ENCODE peak calls at places on chromosome 10, in ten cellular contexts. U, S, W, I, T, J, E, B, X and P are unnamed samples.

GRCh38 chr10:3803884-3804741 is 19.1 kb upstream of the KLF6 start:
- DNase-seq in I (no peak), U (no peak), S (no peak), J (no peak), T (no peak), B (no peak), W (no peak), X (peak; percentile 65), E (no peak), P (no peak)

GRCh38 chr10:86047588-86047987 is 319.0 kb downstream of the GRID1 start:
- DNase-seq in X (no peak), I (no peak), S (no peak), J (no peak), B (no peak), W (no peak), U (no peak), E (no peak), T (no peak), P (no peak)

GRCh38 chr10:16809074-16809718 is 8.0 kb downstream of the RSU1 start:
- DNase-seq in I (no peak), U (peak; percentile 87), W (peak; percentile 23), X (no peak), B (peak; percentile 76), J (peak; percentile 8), T (no peak), E (no peak), S (peak; percentile 57), P (no peak)

GRCh38 chr10:10222288-10222945 is 795.3 kb upstream of the CELF2 start:
- DNase-seq in S (no peak), T (no peak), E (no peak), J (no peak), I (peak; percentile 95), W (no peak), B (peak; percentile 79), X (no peak), U (no peak), P (no peak)

GRCh38 chr10:119896937-119897336 is 4.4 kb downstream of the SEC23IP start:
- DNase-seq in T (no peak), X (no peak), J (no peak), E (no peak), I (peak; percentile 32), U (peak; percentile 25), S (peak; percentile 11), B (no peak), W (no peak), P (no peak)

GRCh38 chr10:94042001-94042813 is 48.5 kb downstream of the PLCE1 start:
- DNase-seq in B (peak; percentile 7), U (peak; percentile 51), J (no peak), W (no peak), S (peak; percentile 61), I (peak; percentile 75), T (peak; percentile 18), X (no peak), E (no peak), P (no peak)

GRCh38 chr10:5640036-5640435 is 26.4 kb downstream of the ASB13 start:
- DNase-seq in I (no peak), T (no peak), E (no peak), X (no peak), U (no peak), B (no peak), S (no peak), J (no peak), W (no peak), P (no peak)

GRCh38 chr10:86706401-86706841 is 38.1 kb downstream of the LDB3 start:
- DNase-seq in J (no peak), X (no peak), W (no peak), U (peak; percentile 73), T (no peak), B (no peak), E (no peak), S (no peak), I (no peak), P (no peak)

GRCh38 chr10:103676058-103676785 is 179.2 kb downstream of the SH3PXD2A start:
- DNase-seq in B (no peak), W (no peak), J (no peak), U (no peak), T (no peak), I (peak; percentile 78), X (no peak), E (no peak), S (peak; percentile 53), P (no peak)

GRCh38 chr10:116848032-116848911 is 1.0 kb upstream of the ENO4 start:
- DNase-seq in E (no peak), J (no peak), B (no peak), T (no peak), U (no peak), W (no peak), X (peak; percentile 4), I (no peak), S (no peak), P (no peak)

GRCh38 chr10:118003146-118003545 is 43.6 kb downstream of the RAB11FIP2 start:
- DNase-seq in U (no peak), I (no peak), J (no peak), E (no peak), T (no peak), B (peak; percentile 23), S (no peak), X (no peak), W (no peak), P (no peak)

GRCh38 chr10:77524300-77524711 is 113.3 kb downstream of the KCNMA1 start:
- DNase-seq in B (no peak), J (no peak), S (peak; percentile 88), T (peak; percentile 81), E (no peak), I (no peak), X (no peak), U (peak; percentile 5), W (no peak), P (no peak)

GRCh38 chr10:99532687-99533495 is at the start of gene NKX2-3:
- DNase-seq in J (no peak), B (peak; percentile 91), I (no peak), X (no peak), E (no peak), W (no peak), T (no peak), S (no peak), U (peak; percentile 94), P (no peak)

GRCh38 chr10:70518695-70519094 is 40.1 kb downstream of the PALD1 start:
- DNase-seq in S (peak; percentile 55), J (no peak), X (no peak), B (no peak), U (no peak), I (no peak), T (no peak), E (no peak), W (no peak), P (no peak)

GRCh38 chr10:98262571-98262970 is 5.4 kb downstream of the LOXL4 start:
- DNase-seq in B (peak; percentile 62), J (no peak), W (no peak), U (peak; percentile 84), E (no peak), I (no peak), S (peak; percentile 52), T (no peak), X (no peak), P (no peak)

GRCh38 chr10:79243211-79244067 is 103.8 kb upstream of the PPIF start:
- DNase-seq in S (peak; percentile 45), B (peak; percentile 15), J (no peak), T (no peak), U (peak; percentile 87), I (no peak), W (peak; percentile 43), E (no peak), X (peak; percentile 38), P (no peak)

GRCh38 chr10:44636625-44637024 is 251.7 kb upstream of the CXCL12 start:
- DNase-seq in J (no peak), E (no peak), I (no peak), X (no peak), W (no peak), T (no peak), U (no peak), B (no peak), S (no peak), P (no peak)

GRCh38 chr10:119305860-119306513 is 98.6 kb downstream of the GRK5 start:
- DNase-seq in S (peak; percentile 92), I (peak; percentile 95), J (peak; percentile 30), X (peak; percentile 88), E (no peak), T (peak; percentile 75), B (no peak), U (no peak), W (peak; percentile 83), P (peak; percentile 99)